ENCODE peak calls at places on chromosomes 13 and 19, in five cellular contexts. One of them, this sample, is unnamed.

GRCh38 chr19:35528218-35529038 is at the start of gene SBSN:
- DNase-seq in NCI-H510A treated with DMSO at 0.1 percent for 48 hours: no peak
- DNase-seq in NCI-H774: no peak
- DNase-seq in activated CD8-positive, alpha-beta T cell treated with anti-CD3 and anti-CD28 coated beads for 36 hours: no peak
- DNase-seq in A172: peak
- DNase-seq in this sample: no peak

GRCh38 chr19:33606556-33606955 is 15.2 kb upstream of the CHST8 start:
- DNase-seq in NCI-H510A treated with DMSO at 0.1 percent for 48 hours: no peak
- DNase-seq in NCI-H774: no peak
- DNase-seq in activated CD8-positive, alpha-beta T cell treated with anti-CD3 and anti-CD28 coated beads for 36 hours: no peak
- DNase-seq in A172: no peak
- DNase-seq in this sample: no peak

GRCh38 chr13:110155072-110155471 is 151.9 kb downstream of the COL4A1 start:
- DNase-seq in NCI-H510A treated with DMSO at 0.1 percent for 48 hours: no peak
- DNase-seq in NCI-H774: no peak
- DNase-seq in activated CD8-positive, alpha-beta T cell treated with anti-CD3 and anti-CD28 coated beads for 36 hours: no peak
- DNase-seq in A172: no peak
- DNase-seq in this sample: no peak

GRCh38 chr13:88701551-88701950 is 1030.4 kb downstream of the SLITRK5 start:
- DNase-seq in NCI-H510A treated with DMSO at 0.1 percent for 48 hours: no peak
- DNase-seq in NCI-H774: no peak
- DNase-seq in activated CD8-positive, alpha-beta T cell treated with anti-CD3 and anti-CD28 coated beads for 36 hours: no peak
- DNase-seq in A172: no peak
- DNase-seq in this sample: no peak

GRCh38 chr19:32041681-32042292 is 303.6 kb upstream of the ZNF507 start:
- DNase-seq in NCI-H510A treated with DMSO at 0.1 percent for 48 hours: no peak
- DNase-seq in NCI-H774: no peak
- DNase-seq in activated CD8-positive, alpha-beta T cell treated with anti-CD3 and anti-CD28 coated beads for 36 hours: peak
- DNase-seq in A172: peak
- DNase-seq in this sample: peak

GRCh38 chr13:92843549-92843948 is 383.1 kb upstream of the GPC6 start:
- DNase-seq in NCI-H510A treated with DMSO at 0.1 percent for 48 hours: peak
- DNase-seq in NCI-H774: peak
- DNase-seq in activated CD8-positive, alpha-beta T cell treated with anti-CD3 and anti-CD28 coated beads for 36 hours: no peak
- DNase-seq in A172: peak
- DNase-seq in this sample: no peak

GRCh38 chr19:56476671-56477428 is at the start of gene ZNF667:
- DNase-seq in NCI-H510A treated with DMSO at 0.1 percent for 48 hours: no peak
- DNase-seq in NCI-H774: no peak
- DNase-seq in activated CD8-positive, alpha-beta T cell treated with anti-CD3 and anti-CD28 coated beads for 36 hours: peak
- DNase-seq in A172: peak
- DNase-seq in this sample: peak

GRCh38 chr13:50713849-50714248 is 129.6 kb downstream of the DLEU7 start:
- DNase-seq in NCI-H510A treated with DMSO at 0.1 percent for 48 hours: no peak
- DNase-seq in NCI-H774: no peak
- DNase-seq in activated CD8-positive, alpha-beta T cell treated with anti-CD3 and anti-CD28 coated beads for 36 hours: peak
- DNase-seq in A172: peak
- DNase-seq in this sample: no peak

GRCh38 chr19:28404462-28404861 is 808.5 kb downstream of the UQCRFS1 start:
- DNase-seq in NCI-H510A treated with DMSO at 0.1 percent for 48 hours: no peak
- DNase-seq in NCI-H774: no peak
- DNase-seq in activated CD8-positive, alpha-beta T cell treated with anti-CD3 and anti-CD28 coated beads for 36 hours: no peak
- DNase-seq in A172: no peak
- DNase-seq in this sample: no peak

GRCh38 chr19:31483226-31483857 is 134.1 kb upstream of the TSHZ3 start:
- DNase-seq in NCI-H510A treated with DMSO at 0.1 percent for 48 hours: no peak
- DNase-seq in NCI-H774: no peak
- DNase-seq in activated CD8-positive, alpha-beta T cell treated with anti-CD3 and anti-CD28 coated beads for 36 hours: no peak
- DNase-seq in A172: no peak
- DNase-seq in this sample: no peak

GRCh38 chr13:68588623-68589022 is 1358.5 kb upstream of the PCDH9 start:
- DNase-seq in NCI-H510A treated with DMSO at 0.1 percent for 48 hours: no peak
- DNase-seq in NCI-H774: no peak
- DNase-seq in activated CD8-positive, alpha-beta T cell treated with anti-CD3 and anti-CD28 coated beads for 36 hours: no peak
- DNase-seq in A172: no peak
- DNase-seq in this sample: no peak

GRCh38 chr13:75318138-75318833 is 163.7 kb downstream of the TBC1D4 start:
- DNase-seq in NCI-H510A treated with DMSO at 0.1 percent for 48 hours: no peak
- DNase-seq in NCI-H774: no peak
- DNase-seq in activated CD8-positive, alpha-beta T cell treated with anti-CD3 and anti-CD28 coated beads for 36 hours: peak
- DNase-seq in A172: no peak
- DNase-seq in this sample: no peak

GRCh38 chr13:20074956-20075355 is 85.9 kb downstream of the GJA3 start:
- DNase-seq in NCI-H510A treated with DMSO at 0.1 percent for 48 hours: no peak
- DNase-seq in NCI-H774: no peak
- DNase-seq in activated CD8-positive, alpha-beta T cell treated with anti-CD3 and anti-CD28 coated beads for 36 hours: no peak
- DNase-seq in A172: no peak
- DNase-seq in this sample: no peak

GRCh38 chr19:14395710-14396338 is 14.6 kb downstream of the ADGRE5 start:
- DNase-seq in NCI-H510A treated with DMSO at 0.1 percent for 48 hours: no peak
- DNase-seq in NCI-H774: no peak
- DNase-seq in activated CD8-positive, alpha-beta T cell treated with anti-CD3 and anti-CD28 coated beads for 36 hours: no peak
- DNase-seq in A172: no peak
- DNase-seq in this sample: no peak

GRCh38 chr19:50406156-50406820 is 12.4 kb upstream of the SPIB start:
- DNase-seq in NCI-H510A treated with DMSO at 0.1 percent for 48 hours: no peak
- DNase-seq in NCI-H774: no peak
- DNase-seq in activated CD8-positive, alpha-beta T cell treated with anti-CD3 and anti-CD28 coated beads for 36 hours: no peak
- DNase-seq in A172: no peak
- DNase-seq in this sample: no peak

GRCh38 chr19:46898731-46899130 is 37.9 kb downstream of the ARHGAP35 start:
- DNase-seq in NCI-H510A treated with DMSO at 0.1 percent for 48 hours: no peak
- DNase-seq in NCI-H774: no peak
- DNase-seq in activated CD8-positive, alpha-beta T cell treated with anti-CD3 and anti-CD28 coated beads for 36 hours: no peak
- DNase-seq in A172: no peak
- DNase-seq in this sample: peak

This sample was measured in G401.